ENCODE peak calls at places on chromosomes 3 and 15, in four cellular contexts. Q is mesendoderm, K is IMR-90, H is H1. M is an unnamed sample.

GRCh38 chr3:4043867-4044575 is 244.8 kb downstream of the LRRN1 start:
- DNase-seq in Q (no peak), K (no peak), H (no peak), M (no peak)

GRCh38 chr15:101203029-101203428 is 48.8 kb downstream of the CHSY1 start:
- DNase-seq in Q (no peak), K (no peak), H (no peak), M (no peak)

GRCh38 chr3:2898591-2899353 is 211.4 kb downstream of the IL5RA start:
- DNase-seq in Q (peak), K (no peak), H (no peak), M (no peak)

GRCh38 chr15:99443768-99444446 is 121.9 kb upstream of the MEF2A start:
- DNase-seq in Q (no peak), K (no peak), H (no peak), M (no peak)

GRCh38 chr3:11137627-11137959 is 16.7 kb upstream of the HRH1 start:
- DNase-seq in Q (no peak), K (no peak), H (no peak), M (no peak)

GRCh38 chr3:88195951-88196434 is 46.2 kb downstream of the C3orf38 start:
- DNase-seq in Q (peak), K (peak), H (no peak), M (no peak)

GRCh38 chr15:74422723-74423442 is 10.9 kb downstream of the SEMA7A start:
- DNase-seq in Q (peak), K (peak), H (peak), M (peak)

GRCh38 chr3:39212665-39213064 is 20.3 kb upstream of the XIRP1 start:
- DNase-seq in Q (no peak), K (no peak), H (no peak), M (no peak)

GRCh38 chr3:196624008-196624790 is 15.3 kb upstream of the NRROS start:
- DNase-seq in Q (no peak), K (no peak), H (no peak), M (no peak)

GRCh38 chr3:125670352-125670751 is 75.1 kb upstream of the OSBPL11 start:
- DNase-seq in Q (no peak), K (no peak), H (no peak), M (no peak)

GRCh38 chr3:157436583-157437300 is at the start of gene PTX3:
- DNase-seq in Q (peak), K (peak), H (no peak), M (peak)

GRCh38 chr3:39907981-39908380 is 98.6 kb downstream of the MYRIP start:
- DNase-seq in Q (peak), K (no peak), H (no peak), M (no peak)

GRCh38 chr3:9769426-9770275 is at the start of gene CAMK1:
- DNase-seq in Q (peak), K (peak), H (no peak), M (peak)

GRCh38 chr3:112653881-112654300 is 12.9 kb upstream of the CCDC80 start:
- DNase-seq in Q (no peak), K (peak), H (no peak), M (no peak)

GRCh38 chr3:132597660-132598059 is 590 bp downstream of the ACKR4 start:
- DNase-seq in Q (no peak), K (no peak), H (no peak), M (no peak)

GRCh38 chr3:128385080-128385832 is 81.4 kb downstream of the DNAJB8 start:
- DNase-seq in Q (no peak), K (peak), H (no peak), M (no peak)

GRCh38 chr15:67018451-67018850 is 47.0 kb upstream of the SMAD3 start:
- DNase-seq in Q (no peak), K (no peak), H (no peak), M (no peak)

GRCh38 chr15:49847937-49848823 is 227.3 kb downstream of the DTWD1 start:
- DNase-seq in Q (no peak), K (peak), H (no peak), M (no peak)

GRCh38 chr3:58462829-58463180 is 29.1 kb upstream of the KCTD6 start:
- DNase-seq in Q (peak), K (no peak), H (no peak), M (peak)

GRCh38 chr15:32641517-32642059 is at the start of gene SCG5:
- DNase-seq in Q (peak), K (peak), H (peak), M (peak)

GRCh38 chr3:134803051-134803505 is 8.0 kb downstream of the EPHB1 start:
- DNase-seq in Q (no peak), K (no peak), H (no peak), M (no peak)

GRCh38 chr3:134804508-134805480 is 9.7 kb downstream of the EPHB1 start:
- DNase-seq in Q (no peak), K (no peak), H (no peak), M (no peak)

GRCh38 chr3:134801204-134801958 is 6.3 kb downstream of the EPHB1 start:
- DNase-seq in Q (no peak), K (no peak), H (no peak), M (no peak)

GRCh38 chr3:134803652-134804051 is 8.6 kb downstream of the EPHB1 start:
- DNase-seq in Q (no peak), K (no peak), H (no peak), M (no peak)

DNA sequence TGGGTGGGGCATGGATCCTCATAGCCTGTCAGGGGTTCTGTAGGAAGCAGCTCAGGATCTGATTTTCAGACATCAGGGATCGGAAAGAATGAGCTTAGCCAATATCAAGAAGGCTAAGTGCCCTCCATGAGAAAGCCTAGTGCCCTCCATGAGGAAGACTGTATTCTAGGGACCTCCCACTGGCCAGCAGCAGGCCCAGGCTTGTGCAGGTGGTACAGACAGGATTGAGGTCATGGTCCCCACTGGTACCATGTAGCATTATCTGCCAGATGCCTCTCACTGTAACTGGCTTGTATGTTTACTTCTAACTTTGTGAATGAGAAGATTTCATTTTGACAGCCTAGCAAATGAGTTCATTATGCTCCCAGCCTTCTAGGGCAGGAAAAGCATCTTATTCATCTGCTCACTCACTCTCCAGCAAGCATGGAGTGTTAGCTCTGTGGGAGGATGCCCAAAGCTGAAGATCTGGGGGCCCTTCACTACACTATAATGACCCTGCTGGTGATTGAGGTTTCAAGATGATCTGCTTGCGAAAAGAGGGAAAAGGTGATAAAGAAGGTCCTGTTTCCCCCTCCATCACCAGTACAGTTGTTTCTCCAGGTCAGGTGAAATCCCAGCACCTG is 7.5 kb downstream of the EPHB1 start:
- DNase-seq in Q (no peak), K (no peak), H (no peak), M (no peak)
- H4K5ac ChIP-seq in Q (no peak), K (no peak), H (no peak), M (no peak)

GRCh38 chr3:94946683-94947082 is 883.8 kb downstream of the NSUN3 start:
- DNase-seq in Q (no peak), K (no peak), H (no peak), M (no peak)
- H2AK5ac ChIP-seq in Q (no peak), K (no peak), H (no peak), M (no peak)

DNA sequence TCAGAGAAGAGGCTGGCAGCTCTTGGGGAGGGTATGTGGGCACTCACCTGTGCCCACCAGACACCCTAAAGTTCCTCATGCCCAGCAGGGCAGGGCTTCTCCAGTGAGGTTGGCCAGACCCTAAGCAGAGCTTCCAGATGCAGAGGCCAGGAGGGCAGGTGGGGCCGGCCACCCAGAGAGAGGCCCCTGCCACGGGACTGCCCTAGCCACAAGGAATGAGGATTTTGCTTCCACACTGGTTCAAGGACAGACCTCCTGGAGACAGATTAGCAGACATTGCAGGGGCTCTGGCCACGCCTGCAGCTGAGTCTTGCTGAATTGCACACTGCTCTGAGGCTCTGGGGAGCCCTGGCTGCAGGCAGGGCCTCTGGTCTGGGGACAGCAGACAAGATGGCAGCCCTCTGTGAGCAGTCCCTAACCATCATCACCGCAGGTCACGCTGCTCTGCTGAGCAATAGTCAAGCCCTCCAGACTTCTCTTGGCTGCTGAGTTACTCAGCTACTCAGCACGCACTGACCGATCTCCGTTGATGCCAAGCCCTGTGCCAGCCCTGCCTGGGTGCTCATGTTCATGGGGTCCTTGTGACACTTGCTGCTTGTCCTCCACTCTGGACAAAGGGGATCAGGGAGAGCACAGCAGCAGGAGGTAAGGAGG is 117.4 kb upstream of the ABHD17C start:
- DNase-seq in Q (no peak), K (no peak), H (no peak), M (peak)
- H4K5ac ChIP-seq in Q (no peak), K (no peak), H (no peak), M (no peak)

GRCh38 chr15:43347114-43347513 is 16.7 kb upstream of the LCMT2 start:
- DNase-seq in Q (no peak), K (no peak), H (no peak), M (no peak)

DNA sequence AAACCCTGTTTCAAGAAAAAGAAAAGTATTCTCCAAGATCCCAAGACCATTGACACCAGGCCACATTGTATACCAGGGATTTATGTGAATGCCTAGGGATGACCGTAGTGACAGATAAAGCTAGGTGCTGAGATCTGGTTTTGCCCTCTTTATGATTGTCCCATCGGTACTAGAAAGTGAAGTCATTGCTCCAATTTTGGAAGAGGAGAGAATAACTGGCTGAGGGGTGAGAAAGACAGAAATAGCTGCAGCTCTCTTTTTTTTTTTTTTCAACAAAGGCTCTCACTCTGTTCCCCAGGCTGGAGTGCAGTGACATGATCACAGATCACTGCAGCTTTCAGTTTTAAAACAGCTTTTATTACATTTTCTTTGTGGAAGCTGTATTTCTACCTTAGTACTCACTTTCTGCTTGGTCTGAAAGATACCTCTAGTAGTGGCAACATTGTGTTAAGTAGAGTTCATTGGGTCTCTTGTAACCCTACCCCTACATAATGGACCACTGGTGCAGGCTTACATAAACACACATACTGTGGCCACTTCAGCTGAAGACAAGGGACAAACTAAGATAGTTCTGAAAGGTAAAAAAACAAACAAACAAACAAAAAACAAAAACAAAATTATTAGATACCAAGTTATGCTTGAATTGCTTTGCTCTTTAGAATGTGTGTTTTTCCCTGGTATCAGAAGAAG is 18.0 kb downstream of the ZSCAN29 start:
- DNase-seq in Q (no peak), K (no peak), H (no peak), M (no peak)
- H2AK5ac ChIP-seq in Q (no peak), K (no peak), H (no peak), M (no peak)

GRCh38 chr15:40066531-40066930 is 27.6 kb upstream of the SRP14 start:
- DNase-seq in Q (no peak), K (no peak), H (no peak), M (no peak)
- H4K5ac ChIP-seq in Q (no peak), K (no peak), H (no peak), M (no peak)

DNA sequence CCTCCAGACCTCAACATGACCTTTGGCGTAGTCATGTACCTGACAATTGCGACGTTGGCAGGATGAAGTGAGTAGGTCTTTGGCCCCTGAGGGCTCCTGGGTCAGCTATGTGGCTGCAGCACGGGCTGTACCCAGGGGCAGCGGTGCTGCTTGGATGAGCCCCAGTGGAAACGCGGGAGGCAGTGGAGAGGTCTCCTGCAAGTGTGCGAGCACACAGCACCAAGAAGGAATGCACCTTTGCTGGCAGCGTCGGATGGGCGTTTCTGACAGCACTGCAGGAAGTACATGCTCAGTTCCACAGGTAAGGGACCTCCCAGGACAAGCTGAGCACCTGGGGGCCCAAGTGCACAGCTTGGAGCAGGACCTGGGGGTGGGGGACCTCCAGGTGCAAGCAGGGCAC is 67.4 kb upstream of the UNC13C start:
- DNase-seq in Q (no peak), K (no peak), H (no peak), M (no peak)
- H2AK5ac ChIP-seq in Q (no peak), K (no peak), H (no peak), M (no peak)

GRCh38 chr3:83496459-83496858 is 1462.3 kb upstream of the CADM2 start:
- DNase-seq in Q (no peak), K (no peak), H (no peak), M (no peak)

GRCh38 chr3:83498617-83499016 is 1460.2 kb upstream of the CADM2 start:
- DNase-seq in Q (no peak), K (no peak), H (no peak), M (no peak)

GRCh38 chr3:83500422-83500821 is 1458.4 kb upstream of the CADM2 start:
- DNase-seq in Q (peak), K (no peak), H (no peak), M (no peak)
- H4K5ac ChIP-seq in Q (no peak), K (no peak), H (no peak), M (no peak)

GRCh38 chr3:174377096-174377495 is 482.0 kb upstream of the NAALADL2 start:
- DNase-seq in Q (no peak), K (no peak), H (no peak), M (peak)
- H2AK5ac ChIP-seq in Q (no peak), K (no peak), H (no peak), M (no peak)

GRCh38 chr15:25695875-25696760 is 167.0 kb downstream of the ATP10A start:
- DNase-seq in Q (no peak), K (no peak), H (no peak), M (no peak)
- H4K5ac ChIP-seq in Q (no peak), K (no peak), H (no peak), M (no peak)

DNA sequence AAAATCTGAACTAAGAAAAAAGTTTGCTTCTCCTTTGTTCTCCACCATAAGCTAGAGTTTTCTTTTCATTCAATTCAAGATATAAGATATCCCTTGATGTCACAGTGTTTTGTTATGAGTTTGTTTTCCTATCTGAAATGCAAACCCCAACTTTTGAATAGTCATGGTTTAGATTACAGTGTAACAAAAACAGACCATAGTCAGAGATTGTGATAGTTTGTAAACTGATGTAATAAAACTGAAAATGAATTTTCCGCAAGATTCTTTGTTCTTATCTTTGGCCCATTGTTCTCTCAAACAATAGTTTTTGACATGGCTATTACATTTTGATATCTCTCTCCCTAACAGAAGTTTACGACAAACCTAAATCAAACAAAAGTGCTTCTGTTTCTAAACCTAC is 121.7 kb upstream of the GADL1 start:
- DNase-seq in Q (no peak), K (no peak), H (no peak), M (no peak)
- H2AK5ac ChIP-seq in Q (no peak), K (no peak), H (no peak), M (no peak)